ENCODE peak calls at places on chromosome 2, in eight cellular contexts. A is body of pancreas, J is right lobe of liver, D is HCT116, M is A549, Y is K562, R is IMR-90, E is spleen. W is an unnamed sample.

GRCh38 chr2:223841436-223842180 is 4.2 kb upstream of the AP1S3 start:
- DNase-seq in A (no peak), J (no peak), D (no peak), M (no peak), Y (no peak), R (no peak), E (no peak), W (no peak)

GRCh38 chr2:160142472-160142871 is 57.6 kb downstream of the ITGB6 start:
- DNase-seq in A (no peak), J (no peak), D (no peak), M (no peak), Y (no peak), R (no peak), E (no peak), W (no peak)

GRCh38 chr2:28271914-28272240 is 120.8 kb upstream of the FOSL2 start:
- DNase-seq in A (no peak), J (no peak), D (no peak), M (no peak), Y (no peak), R (no peak), E (no peak), W (no peak)

GRCh38 chr2:240353944-240354343 is 81.5 kb upstream of the GPC1 start:
- DNase-seq in A (no peak), J (no peak), D (no peak), M (no peak), Y (no peak), R (no peak), E (no peak), W (no peak)

GRCh38 chr2:854460-854859 is 96.2 kb upstream of the SNTG2 start:
- DNase-seq in A (peak; percentile 61), J (no peak), D (peak; percentile 36), M (peak; percentile 47), Y (peak; percentile 56), R (no peak), E (no peak), W (peak; percentile 20)

GRCh38 chr2:159030674-159031380 is 62.4 kb downstream of the TANC1 start:
- DNase-seq in A (peak; percentile 50), J (no peak), D (peak; percentile 23), M (peak; percentile 47), Y (peak; percentile 36), R (peak; percentile 83), E (no peak), W (peak; percentile 58)

GRCh38 chr2:105809723-105810122 is 65.0 kb downstream of the NCK2 start:
- DNase-seq in A (no peak), J (no peak), D (no peak), M (no peak), Y (no peak), R (no peak), E (no peak), W (no peak)

GRCh38 chr2:240782221-240782885 is 37.7 kb downstream of the KIF1A start:
- DNase-seq in A (no peak), J (no peak), D (no peak), M (no peak), Y (peak; percentile 30), R (no peak), E (peak; percentile 63), W (no peak)

GRCh38 chr2:173588931-173589369 is 234.3 kb downstream of the CDCA7 start:
- DNase-seq in A (no peak), J (no peak), D (no peak), M (peak; percentile 51), Y (no peak), R (peak; percentile 11), E (no peak), W (no peak)

DNA sequence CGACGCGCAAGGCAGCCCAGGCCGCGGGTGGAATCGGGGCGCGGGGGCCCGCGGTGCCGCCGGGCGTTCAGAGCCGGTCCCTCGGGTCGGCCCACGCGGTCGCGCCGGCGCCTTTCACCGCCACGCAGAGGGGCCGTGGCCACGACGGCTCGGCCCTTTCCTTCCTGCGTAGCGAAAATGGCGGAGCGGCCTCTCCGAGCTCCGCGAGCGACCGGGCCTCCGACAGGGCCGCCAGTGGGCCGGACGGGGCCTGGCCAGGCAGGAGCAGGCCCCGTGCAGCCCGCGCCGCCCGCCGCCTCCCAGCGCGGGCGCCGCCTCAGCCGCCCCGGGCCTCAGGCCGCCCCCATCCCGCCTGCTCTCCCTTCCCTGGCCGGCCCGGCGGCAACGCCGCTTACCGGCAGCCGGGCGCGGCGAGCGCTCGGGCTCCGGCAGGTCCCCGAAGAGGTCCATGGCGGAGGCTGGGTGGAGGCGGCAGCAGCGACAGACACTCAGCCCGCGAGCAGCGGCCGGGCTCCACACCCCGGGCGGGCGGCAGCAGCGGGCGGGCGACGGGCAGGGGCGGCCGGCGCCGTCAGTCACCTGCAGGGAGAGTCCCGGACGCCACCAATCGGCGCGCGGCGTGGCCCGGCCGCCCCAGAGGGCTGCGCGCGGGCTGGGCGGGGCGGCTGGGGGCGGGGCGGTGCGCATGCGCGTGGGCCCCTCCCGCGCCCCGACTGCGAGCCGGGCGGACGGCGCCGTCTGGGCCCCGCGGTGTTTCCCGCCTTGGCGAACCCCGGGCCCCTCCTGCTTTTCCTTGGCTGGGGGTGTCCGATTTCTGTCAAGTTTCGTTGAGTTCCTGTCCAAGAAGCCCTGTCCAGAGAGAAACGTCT is at the start of gene ILKAP:
- DNase-seq in A (peak; percentile 93), J (peak; percentile 92), D (peak; percentile 22), M (peak; percentile 81), Y (peak; percentile 99), R (peak; percentile 71), E (peak; percentile 98), W (peak; percentile 98)
- TF ChIP-seq POLR2A in A (peak; percentile 86), J (peak; percentile 93), D (peak; percentile 73), M (peak; percentile 70), Y (peak; percentile 72), R (peak; percentile 78), E (peak; percentile 20), W (peak; percentile 68)

GRCh38 chr2:233059547-233059796 is 670 bp upstream of the INPP5D start:
- DNase-seq in A (no peak), J (no peak), D (no peak), M (no peak), Y (no peak), R (no peak), E (peak; percentile 85), W (no peak)

GRCh38 chr2:233061007-233061590 is 957 bp downstream of the INPP5D start:
- DNase-seq in A (no peak), J (no peak), D (no peak), M (no peak), Y (no peak), R (no peak), E (peak; percentile 85), W (no peak)

GRCh38 chr2:233058717-233059546 is 1.2 kb upstream of the INPP5D start:
- DNase-seq in A (no peak), J (peak; percentile 46), D (no peak), M (no peak), Y (no peak), R (no peak), E (peak; percentile 85), W (no peak)

GRCh38 chr2:233060500-233061006 is 411 bp downstream of the INPP5D start:
- DNase-seq in A (no peak), J (peak; percentile 48), D (no peak), M (no peak), Y (no peak), R (no peak), E (no peak), W (no peak)

DNA sequence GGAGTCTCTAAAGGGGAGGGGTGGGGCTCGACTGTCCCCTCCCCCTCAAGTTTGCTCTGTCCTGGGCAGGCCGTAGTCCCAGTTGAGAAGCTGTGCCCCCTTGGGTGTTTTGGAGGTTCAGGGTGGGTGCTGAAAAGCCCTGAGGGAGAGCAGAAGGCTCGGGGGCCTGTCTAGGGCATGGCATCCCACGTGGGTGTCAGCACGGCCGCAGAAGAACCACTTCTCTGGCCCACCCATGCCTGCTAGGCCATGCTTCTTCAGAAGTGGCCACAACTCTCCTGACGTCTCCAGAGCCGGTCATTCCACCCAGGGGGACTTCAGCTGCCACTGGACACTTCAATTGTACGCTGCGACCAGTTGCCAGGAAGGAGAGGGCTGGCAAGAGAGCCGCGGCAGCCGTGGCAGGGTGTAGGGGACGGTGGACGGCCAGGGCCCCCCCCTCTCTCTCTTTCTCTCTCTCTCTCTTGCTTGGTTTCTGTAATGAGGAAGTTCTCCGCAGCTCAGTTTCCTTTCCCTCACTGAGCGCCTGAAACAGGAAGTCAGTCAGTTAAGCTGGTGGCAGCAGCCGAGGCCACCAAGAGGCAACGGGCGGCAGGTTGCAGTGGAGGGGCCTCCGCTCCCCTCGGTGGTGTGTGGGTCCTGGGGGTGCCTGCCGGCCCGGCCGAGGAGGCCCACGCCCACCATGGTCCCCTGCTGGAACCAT is at the start of gene INPP5D:
- DNase-seq in A (no peak), J (peak; percentile 61), D (no peak), M (no peak), Y (peak; percentile 25), R (no peak), E (peak; percentile 95), W (no peak)
- TF ChIP-seq POLR2A in A (no peak), J (peak; percentile 47), D (no peak), M (no peak), Y (no peak), R (no peak), E (peak; percentile 82), W (no peak)

GRCh38 chr2:131008967-131009366 is 84.3 kb downstream of the FAM168B start:
- DNase-seq in A (no peak), J (no peak), D (no peak), M (no peak), Y (no peak), R (no peak), E (no peak), W (no peak)
- TF ChIP-seq POLR2A in A (no peak), J (no peak), D (no peak), M (no peak), Y (no peak), R (no peak), E (no peak), W (no peak)

GRCh38 chr2:54577944-54578667 is 122.0 kb downstream of the SPTBN1 start:
- DNase-seq in A (no peak), J (no peak), D (no peak), M (no peak), Y (no peak), R (no peak), E (no peak), W (no peak)
- TF ChIP-seq POLR2A in A (no peak), J (no peak), D (no peak), M (no peak), Y (no peak), R (no peak), E (no peak), W (no peak)